ENCODE peak calls at places on chromosomes 4 and X, in seven cellular contexts. One of them, this sample, is unnamed.

GRCh38 chr4:7387925-7388324 is 46.8 kb downstream of the PSAPL1 start:
- DNase-seq in heart left ventricle: no peak
- DNase-seq in right lobe of liver: peak; percentile 18
- DNase-seq in thyroid gland: no peak
- DNase-seq in breast epithelium: no peak
- DNase-seq in spleen: peak; percentile 32
- DNase-seq in IMR-90: no peak
- DNase-seq in this sample: no peak

GRCh38 chr4:107094332-107094731 is 58.2 kb upstream of the DKK2 start:
- DNase-seq in spleen: peak; percentile 15
- DNase-seq in IMR-90: peak; percentile 20
- DNase-seq in thyroid gland: no peak
- DNase-seq in right lobe of liver: no peak
- DNase-seq in heart left ventricle: no peak
- DNase-seq in breast epithelium: no peak
- DNase-seq in this sample: no peak

GRCh38 chr4:5203309-5203708 is 152.0 kb downstream of the STK32B start:
- DNase-seq in breast epithelium: no peak
- DNase-seq in IMR-90: peak; percentile 16
- DNase-seq in spleen: no peak
- DNase-seq in heart left ventricle: no peak
- DNase-seq in thyroid gland: no peak
- DNase-seq in right lobe of liver: no peak
- DNase-seq in this sample: no peak

GRCh38 chr4:141713771-141714445 is 77.5 kb downstream of the IL15 start:
- DNase-seq in spleen: no peak
- DNase-seq in heart left ventricle: no peak
- DNase-seq in right lobe of liver: no peak
- DNase-seq in thyroid gland: no peak
- DNase-seq in IMR-90: peak; percentile 72
- DNase-seq in breast epithelium: no peak
- DNase-seq in this sample: peak; percentile 56

GRCh38 chrX:3651272-3651671 is 62.2 kb downstream of the PRKX start:
- DNase-seq in heart left ventricle: no peak
- DNase-seq in thyroid gland: peak; percentile 6
- DNase-seq in spleen: no peak
- DNase-seq in breast epithelium: no peak
- DNase-seq in IMR-90: peak; percentile 49
- DNase-seq in right lobe of liver: no peak
- DNase-seq in this sample: no peak

GRCh38 chrX:120746153-120746552 is 116.3 kb upstream of the C1GALT1C1 start:
- DNase-seq in spleen: no peak
- DNase-seq in breast epithelium: no peak
- DNase-seq in IMR-90: no peak
- DNase-seq in thyroid gland: no peak
- DNase-seq in right lobe of liver: no peak
- DNase-seq in heart left ventricle: no peak
- DNase-seq in this sample: no peak

GRCh38 chrX:113399501-113400192 is 559.0 kb upstream of the AMOT start:
- DNase-seq in heart left ventricle: no peak
- DNase-seq in right lobe of liver: no peak
- DNase-seq in IMR-90: no peak
- DNase-seq in breast epithelium: no peak
- DNase-seq in thyroid gland: no peak
- DNase-seq in spleen: no peak
- DNase-seq in this sample: no peak

GRCh38 chr4:81648576-81649272 is 177.0 kb upstream of the RASGEF1B start:
- DNase-seq in thyroid gland: peak; percentile 64
- DNase-seq in IMR-90: no peak
- DNase-seq in heart left ventricle: no peak
- DNase-seq in right lobe of liver: no peak
- DNase-seq in breast epithelium: no peak
- DNase-seq in spleen: no peak
- DNase-seq in this sample: peak; percentile 33

GRCh38 chr4:169810325-169811323 is 52.9 kb upstream of the HPF1 start:
- DNase-seq in breast epithelium: no peak
- DNase-seq in right lobe of liver: no peak
- DNase-seq in spleen: no peak
- DNase-seq in IMR-90: peak; percentile 81
- DNase-seq in thyroid gland: peak; percentile 12
- DNase-seq in heart left ventricle: no peak
- DNase-seq in this sample: no peak

GRCh38 chr4:107913283-107913899 is 18.0 kb upstream of the CYP2U1 start:
- DNase-seq in thyroid gland: peak; percentile 9
- DNase-seq in IMR-90: peak; percentile 76
- DNase-seq in spleen: no peak
- DNase-seq in right lobe of liver: no peak
- DNase-seq in breast epithelium: no peak
- DNase-seq in heart left ventricle: no peak
- DNase-seq in this sample: no peak

GRCh38 chr4:152480356-152480755 is 55.5 kb downstream of the FBXW7 start:
- DNase-seq in heart left ventricle: no peak
- DNase-seq in thyroid gland: no peak
- DNase-seq in right lobe of liver: no peak
- DNase-seq in IMR-90: no peak
- DNase-seq in spleen: no peak
- DNase-seq in breast epithelium: no peak
- DNase-seq in this sample: no peak

GRCh38 chrX:136034622-136035021 is 49.4 kb downstream of the SLC9A6 start:
- DNase-seq in thyroid gland: no peak
- DNase-seq in IMR-90: no peak
- DNase-seq in spleen: no peak
- DNase-seq in right lobe of liver: no peak
- DNase-seq in heart left ventricle: no peak
- DNase-seq in breast epithelium: no peak
- DNase-seq in this sample: no peak

GRCh38 chr4:13815231-13815630 is 187.7 kb upstream of the BOD1L1 start:
- DNase-seq in right lobe of liver: no peak
- DNase-seq in thyroid gland: no peak
- DNase-seq in breast epithelium: no peak
- DNase-seq in spleen: no peak
- DNase-seq in IMR-90: no peak
- DNase-seq in heart left ventricle: no peak
- DNase-seq in this sample: no peak

GRCh38 chr4:151808120-151808529 is 47.3 kb upstream of the GATB start:
- DNase-seq in right lobe of liver: no peak
- DNase-seq in breast epithelium: no peak
- DNase-seq in thyroid gland: no peak
- DNase-seq in IMR-90: peak; percentile 31
- DNase-seq in spleen: no peak
- DNase-seq in heart left ventricle: peak; percentile 31
- DNase-seq in this sample: peak; percentile 40

GRCh38 chr4:143558286-143558685 is 44.8 kb downstream of the SMARCA5 start:
- DNase-seq in thyroid gland: no peak
- DNase-seq in breast epithelium: no peak
- DNase-seq in spleen: no peak
- DNase-seq in heart left ventricle: no peak
- DNase-seq in right lobe of liver: no peak
- DNase-seq in IMR-90: no peak
- DNase-seq in this sample: no peak

GRCh38 chr4:146389561-146389960 is 132.2 kb downstream of the SLC10A7 start:
- DNase-seq in breast epithelium: no peak
- DNase-seq in heart left ventricle: no peak
- DNase-seq in spleen: no peak
- DNase-seq in thyroid gland: no peak
- DNase-seq in right lobe of liver: no peak
- DNase-seq in IMR-90: no peak
- DNase-seq in this sample: no peak

GRCh38 chr4:26207631-26208030 is 113.2 kb upstream of the RBPJ start:
- DNase-seq in IMR-90: no peak
- DNase-seq in heart left ventricle: no peak
- DNase-seq in spleen: no peak
- DNase-seq in right lobe of liver: no peak
- DNase-seq in thyroid gland: no peak
- DNase-seq in breast epithelium: no peak
- DNase-seq in this sample: no peak

GRCh38 chrX:140664939-140665338 is 44.6 kb upstream of the LINC00632 start:
- DNase-seq in heart left ventricle: no peak
- DNase-seq in spleen: no peak
- DNase-seq in IMR-90: peak; percentile 18
- DNase-seq in right lobe of liver: no peak
- DNase-seq in thyroid gland: no peak
- DNase-seq in breast epithelium: no peak
- DNase-seq in this sample: no peak

GRCh38 chr4:14708574-14708973 is 293.7 kb upstream of the CPEB2 start:
- DNase-seq in right lobe of liver: no peak
- DNase-seq in breast epithelium: no peak
- DNase-seq in IMR-90: no peak
- DNase-seq in thyroid gland: no peak
- DNase-seq in spleen: no peak
- DNase-seq in heart left ventricle: no peak
- DNase-seq in this sample: no peak

GRCh38 chr4:112082954-112083586 is 62.2 kb upstream of the FAM241A start:
- DNase-seq in breast epithelium: no peak
- DNase-seq in spleen: no peak
- DNase-seq in right lobe of liver: no peak
- DNase-seq in heart left ventricle: no peak
- DNase-seq in thyroid gland: no peak
- DNase-seq in IMR-90: peak; percentile 82
- DNase-seq in this sample: no peak

GRCh38 chrX:19867411-19867732 is 20.0 kb downstream of the SH3KBP1 start:
- DNase-seq in spleen: no peak
- DNase-seq in heart left ventricle: no peak
- DNase-seq in breast epithelium: no peak
- DNase-seq in thyroid gland: peak; percentile 13
- DNase-seq in IMR-90: peak; percentile 79
- DNase-seq in right lobe of liver: no peak
- DNase-seq in this sample: peak; percentile 27

GRCh38 chrX:12891915-12892506 is 14.4 kb upstream of the TLR8 start:
- DNase-seq in spleen: no peak
- DNase-seq in breast epithelium: no peak
- DNase-seq in right lobe of liver: no peak
- DNase-seq in thyroid gland: no peak
- DNase-seq in heart left ventricle: no peak
- DNase-seq in IMR-90: no peak
- DNase-seq in this sample: no peak

GRCh38 chrX:12887767-12888166 is 18.7 kb upstream of the TLR8 start:
- DNase-seq in IMR-90: no peak
- DNase-seq in breast epithelium: no peak
- DNase-seq in right lobe of liver: no peak
- DNase-seq in thyroid gland: no peak
- DNase-seq in heart left ventricle: no peak
- DNase-seq in spleen: no peak
- DNase-seq in this sample: no peak

GRCh38 chrX:12891167-12891566 is 15.3 kb upstream of the TLR8 start:
- DNase-seq in IMR-90: no peak
- DNase-seq in right lobe of liver: no peak
- DNase-seq in heart left ventricle: no peak
- DNase-seq in thyroid gland: no peak
- DNase-seq in spleen: no peak
- DNase-seq in breast epithelium: no peak
- DNase-seq in this sample: no peak

GRCh38 chrX:12887141-12887540 is 19.3 kb upstream of the TLR8 start:
- DNase-seq in spleen: no peak
- DNase-seq in heart left ventricle: no peak
- DNase-seq in thyroid gland: no peak
- DNase-seq in IMR-90: no peak
- DNase-seq in right lobe of liver: no peak
- DNase-seq in breast epithelium: no peak
- DNase-seq in this sample: no peak

DNA sequence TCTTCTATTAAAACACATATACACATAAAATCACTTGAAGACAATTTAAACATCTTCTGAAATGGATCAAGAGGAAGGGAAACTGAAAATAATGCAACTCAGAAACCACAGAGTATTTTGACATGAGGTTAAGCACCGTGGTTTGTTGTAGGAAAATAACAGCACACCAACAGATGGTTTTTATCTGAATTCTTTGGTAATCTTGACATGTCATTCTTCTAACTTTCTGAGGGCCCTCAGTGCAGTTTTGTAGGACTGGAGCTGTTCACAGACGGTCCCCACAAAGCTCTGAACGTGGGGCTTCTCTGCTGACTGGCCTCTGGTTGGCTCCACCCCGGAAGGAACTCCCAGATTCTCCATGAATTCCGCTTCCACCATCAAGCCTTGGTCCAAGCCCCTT is 16.0 kb upstream of the TLR8 start:
- DNase-seq in spleen: no peak
- DNase-seq in thyroid gland: no peak
- DNase-seq in right lobe of liver: no peak
- DNase-seq in heart left ventricle: no peak
- DNase-seq in breast epithelium: no peak
- DNase-seq in IMR-90: no peak
- DNase-seq in this sample: no peak
- H3K27me3 ChIP-seq in spleen: no peaks in the 10 kb centered on the region
- H3K27me3 ChIP-seq in thyroid gland: no peaks in the 10 kb centered on the region
- H3K27me3 ChIP-seq in right lobe of liver: no peaks in the 10 kb centered on the region
- H3K27me3 ChIP-seq in heart left ventricle: no peaks in the 10 kb centered on the region
- H3K27me3 ChIP-seq in breast epithelium: no peaks in the 10 kb centered on the region
- H3K27me3 ChIP-seq in IMR-90: no peaks in the 10 kb centered on the region
- H3K27me3 ChIP-seq in this sample: no peaks in the 10 kb centered on the region

DNA sequence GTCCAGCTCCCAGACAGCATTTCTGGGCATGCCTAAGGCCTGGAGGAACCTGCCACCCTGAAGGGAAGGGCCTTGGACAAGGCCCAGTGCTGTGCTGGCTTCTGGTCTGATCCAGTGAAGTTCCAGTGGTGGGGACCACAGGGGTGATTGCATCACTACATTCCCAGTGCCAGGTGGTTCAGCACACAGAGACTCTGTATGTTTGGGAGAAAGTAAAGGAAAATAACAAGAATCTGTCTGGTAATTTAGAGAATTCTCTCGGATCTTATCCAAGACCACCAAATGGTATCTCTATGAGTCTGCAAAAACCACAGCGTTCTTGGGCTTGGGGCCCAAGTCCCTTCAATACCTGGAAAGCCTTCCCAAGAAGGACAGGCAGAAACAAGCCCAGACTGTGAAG is 131.8 kb upstream of the MAD2L1 start:
- DNase-seq in thyroid gland: no peak
- DNase-seq in right lobe of liver: no peak
- DNase-seq in spleen: no peak
- DNase-seq in heart left ventricle: no peak
- DNase-seq in breast epithelium: no peak
- DNase-seq in IMR-90: no peak
- DNase-seq in this sample: no peak
- H3K4me3 ChIP-seq in thyroid gland: no peak overlapping the region
- H3K4me3 ChIP-seq in right lobe of liver: no peak overlapping the region
- H3K4me3 ChIP-seq in spleen: no peak overlapping the region
- H3K4me3 ChIP-seq in heart left ventricle: no peak overlapping the region
- H3K4me3 ChIP-seq in breast epithelium: no peak overlapping the region
- H3K4me3 ChIP-seq in IMR-90: no peak overlapping the region
- H3K4me3 ChIP-seq in this sample: no peak overlapping the region

DNA sequence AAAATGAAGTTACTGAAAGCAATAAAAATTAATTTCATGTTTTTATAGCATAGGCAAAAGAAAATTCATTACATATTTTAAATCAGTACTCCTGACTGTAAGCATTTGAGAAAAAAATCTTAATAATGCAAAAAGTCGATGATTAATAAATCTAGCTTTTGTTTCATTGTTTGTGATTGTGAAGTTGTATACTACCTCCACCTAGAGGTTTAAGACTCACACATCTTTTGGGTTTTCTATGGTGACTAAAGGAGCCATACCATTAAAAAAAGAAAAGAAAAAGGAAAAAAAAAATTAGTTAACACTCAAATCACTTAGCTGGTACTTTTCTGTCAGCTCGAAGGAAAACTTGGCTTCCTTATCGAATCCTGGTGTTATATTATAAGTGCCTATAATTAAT is 2.0 kb downstream of the GABRA2 start:
- DNase-seq in IMR-90: no peak
- DNase-seq in breast epithelium: no peak
- DNase-seq in spleen: no peak
- DNase-seq in heart left ventricle: no peak
- DNase-seq in right lobe of liver: no peak
- DNase-seq in thyroid gland: no peak
- DNase-seq in this sample: no peak
- H3K27me3 ChIP-seq in IMR-90: peaks cover 27% of the 10 kb centered on the region
- H3K27me3 ChIP-seq in breast epithelium: no peaks in the 10 kb centered on the region
- H3K27me3 ChIP-seq in spleen: peaks cover 22% of the 10 kb centered on the region
- H3K27me3 ChIP-seq in heart left ventricle: peaks cover 65% of the 10 kb centered on the region
- H3K27me3 ChIP-seq in right lobe of liver: no peaks in the 10 kb centered on the region
- H3K27me3 ChIP-seq in thyroid gland: peaks cover 7% of the 10 kb centered on the region
- H3K27me3 ChIP-seq in this sample: peaks cover 17% of the 10 kb centered on the region

GRCh38 chr4:2794707-2795557 is 2.0 kb downstream of the SH3BP2 start:
- DNase-seq in spleen: peak; percentile 92
- DNase-seq in thyroid gland: peak; percentile 68
- DNase-seq in right lobe of liver: peak; percentile 92
- DNase-seq in breast epithelium: peak; percentile 51
- DNase-seq in heart left ventricle: peak; percentile 82
- DNase-seq in IMR-90: peak; percentile 79
- DNase-seq in this sample: peak; percentile 74
- H3K4me3 ChIP-seq in spleen: peak overlapping the region; percentile 78
- H3K4me3 ChIP-seq in thyroid gland: no peak overlapping the region
- H3K4me3 ChIP-seq in right lobe of liver: peak overlapping the region; percentile 83
- H3K4me3 ChIP-seq in breast epithelium: peak overlapping the region; percentile 72
- H3K4me3 ChIP-seq in heart left ventricle: peak overlapping the region; percentile 84
- H3K4me3 ChIP-seq in IMR-90: no peak overlapping the region
- H3K4me3 ChIP-seq in this sample: peak overlapping the region; percentile 57